ENCODE peak calls at places on chromosomes 16 and 17, in five cellular contexts. Z is HCT116, I is left cardiac atrium, R is left lung, A is ELF-1. Q is an unnamed sample.

GRCh38 chr17:5225668-5226457 is 8.8 kb downstream of the SCIMP start:
- DNase-seq in R (no peak), I (no peak), A (no peak), Z (no peak), Q (no peak)

GRCh38 chr16:85928411-85928820 is 29.5 kb downstream of the IRF8 start:
- DNase-seq in A (no peak), Z (no peak), I (no peak), R (no peak), Q (no peak)

GRCh38 chr16:31273676-31274075 is 13.9 kb downstream of the ITGAM start:
- DNase-seq in I (no peak), Z (no peak), R (no peak), A (no peak), Q (no peak)

GRCh38 chr17:42055003-42055402 is 4.6 kb upstream of the C17orf113 start:
- DNase-seq in A (peak), R (no peak), Z (no peak), I (no peak), Q (no peak)

GRCh38 chr16:85136213-85136704 is 24.0 kb upstream of the CIBAR2 start:
- DNase-seq in A (peak), Z (no peak), I (no peak), R (no peak), Q (peak)

GRCh38 chr17:58575511-58575910 is 61.1 kb upstream of the MTMR4 start:
- DNase-seq in R (no peak), A (no peak), I (no peak), Z (peak), Q (no peak)

GRCh38 chr16:56189990-56190902 is 1.0 kb upstream of the GNAO1 start:
- DNase-seq in Z (no peak), A (peak), R (no peak), I (no peak), Q (peak)

GRCh38 chr16:77993111-77993571 is 29.2 kb upstream of the CLEC3A start:
- DNase-seq in R (no peak), A (peak), Z (no peak), I (no peak), Q (no peak)

GRCh38 chr17:75588546-75589016 is 981 bp downstream of the MYO15B start:
- DNase-seq in I (peak), R (peak), A (no peak), Z (no peak), Q (peak)

Q was measured in Right ventricle myocardium inferior.